ENCODE peak calls at places on chromosomes 5 and 9, in eight cellular contexts. O, S, N, T, M, H, P and X are unnamed samples.

GRCh38 chr9:137305788-137306545 is 3.9 kb upstream of the NRARP start:
- DNase-seq in O (no peak), S (no peak), N (no peak), T (peak; percentile 57), M (no peak), H (no peak), P (no peak), X (no peak)

GRCh38 chr9:21017092-21017491 is 14.3 kb downstream of the HACD4 start:
- DNase-seq in O (peak; percentile 77), S (no peak), N (peak; percentile 88), T (no peak), M (no peak), H (peak; percentile 39), P (no peak), X (no peak)

GRCh38 chr5:5318426-5319205 is 103.9 kb upstream of the ICE1 start:
- DNase-seq in O (no peak), S (no peak), N (no peak), T (no peak), M (no peak), H (no peak), P (no peak), X (no peak)

GRCh38 chr9:112839331-112839730 is 51.3 kb downstream of the SLC46A2 start:
- DNase-seq in O (no peak), S (no peak), N (no peak), T (no peak), M (no peak), H (no peak), P (no peak), X (no peak)

GRCh38 chr9:137461316-137461662 is 2.2 kb upstream of the NSMF start:
- DNase-seq in O (no peak), S (no peak), N (no peak), T (peak; percentile 50), M (no peak), H (no peak), P (no peak), X (no peak)

GRCh38 chr5:107915413-107915812 is 244.7 kb upstream of the EFNA5 start:
- DNase-seq in O (no peak), S (no peak), N (peak; percentile 30), T (no peak), M (no peak), H (no peak), P (no peak), X (no peak)

GRCh38 chr9:136700309-136700708 is 12.1 kb upstream of the DIPK1B start:
- DNase-seq in O (no peak), S (no peak), N (peak; percentile 60), T (no peak), M (no peak), H (no peak), P (no peak), X (no peak)

GRCh38 chr5:110769282-110769681 is 30.5 kb downstream of the SLC25A46 start:
- DNase-seq in O (peak; percentile 38), S (no peak), N (peak; percentile 87), T (no peak), M (no peak), H (no peak), P (no peak), X (no peak)

GRCh38 chr5:134490925-134491271 is 34.6 kb upstream of the JADE2 start:
- DNase-seq in O (no peak), S (no peak), N (no peak), T (no peak), M (no peak), H (no peak), P (no peak), X (no peak)